ENCODE peak calls at places on chromosome X, in six cellular contexts. S is GM12878, Q is neural crest cell, Y is GM20000, O is osteoblast, F is foreskin keratinocyte. C is an unnamed sample.

GRCh38 chrX:386239-386767 is 404 bp downstream of the PPP2R3B start:
- DNase-seq in S (no peak), Q (no peak), Y (peak; percentile 58), O (peak; percentile 91), F (no peak), C (no peak)

GRCh38 chrX:139423186-139423585 is 107.4 kb upstream of the F9 start:
- DNase-seq in S (no peak), Q (no peak), Y (no peak), O (no peak), F (no peak), C (no peak)

GRCh38 chrX:155966876-155967275 is 30.6 kb upstream of the IL9R start:
- DNase-seq in S (peak; percentile 12), Q (peak; percentile 6), Y (peak; percentile 40), O (peak; percentile 15), F (no peak), C (peak; percentile 19)

GRCh38 chrX:18353931-18354368 is 538 bp downstream of the SCML2 start:
- DNase-seq in S (no peak), Q (peak; percentile 18), Y (no peak), O (no peak), F (no peak), C (no peak)

GRCh38 chrX:153060095-153060445 is 3.8 kb downstream of the PNMA3 start:
- DNase-seq in S (no peak), Q (no peak), Y (no peak), O (peak; percentile 64), F (no peak), C (no peak)

GRCh38 chrX:140091276-140091886 is 126.1 kb upstream of the CXorf66 start:
- DNase-seq in S (no peak), Q (peak; percentile 48), Y (peak; percentile 40), O (peak; percentile 75), F (no peak), C (peak; percentile 14)

GRCh38 chrX:48897621-48898306 is at the start of the genes PQBP1 and TIMM17B:
- DNase-seq in S (peak; percentile 92), Q (peak; percentile 70), Y (peak; percentile 85), O (peak; percentile 96), F (peak; percentile 93), C (peak; percentile 84)

GRCh38 chrX:103941201-103941975 is 21.0 kb upstream of the TMSB15B start:
- DNase-seq in S (no peak), Q (no peak), Y (no peak), O (no peak), F (no peak), C (no peak)

GRCh38 chrX:120428309-120428708 is 40.8 kb downstream of the LAMP2 start:
- DNase-seq in S (no peak), Q (no peak), Y (no peak), O (no peak), F (no peak), C (no peak)

GRCh38 chrX:38940547-38940946 is 139.3 kb downstream of the MID1IP1 start:
- DNase-seq in S (no peak), Q (no peak), Y (no peak), O (no peak), F (no peak), C (no peak)

DNA sequence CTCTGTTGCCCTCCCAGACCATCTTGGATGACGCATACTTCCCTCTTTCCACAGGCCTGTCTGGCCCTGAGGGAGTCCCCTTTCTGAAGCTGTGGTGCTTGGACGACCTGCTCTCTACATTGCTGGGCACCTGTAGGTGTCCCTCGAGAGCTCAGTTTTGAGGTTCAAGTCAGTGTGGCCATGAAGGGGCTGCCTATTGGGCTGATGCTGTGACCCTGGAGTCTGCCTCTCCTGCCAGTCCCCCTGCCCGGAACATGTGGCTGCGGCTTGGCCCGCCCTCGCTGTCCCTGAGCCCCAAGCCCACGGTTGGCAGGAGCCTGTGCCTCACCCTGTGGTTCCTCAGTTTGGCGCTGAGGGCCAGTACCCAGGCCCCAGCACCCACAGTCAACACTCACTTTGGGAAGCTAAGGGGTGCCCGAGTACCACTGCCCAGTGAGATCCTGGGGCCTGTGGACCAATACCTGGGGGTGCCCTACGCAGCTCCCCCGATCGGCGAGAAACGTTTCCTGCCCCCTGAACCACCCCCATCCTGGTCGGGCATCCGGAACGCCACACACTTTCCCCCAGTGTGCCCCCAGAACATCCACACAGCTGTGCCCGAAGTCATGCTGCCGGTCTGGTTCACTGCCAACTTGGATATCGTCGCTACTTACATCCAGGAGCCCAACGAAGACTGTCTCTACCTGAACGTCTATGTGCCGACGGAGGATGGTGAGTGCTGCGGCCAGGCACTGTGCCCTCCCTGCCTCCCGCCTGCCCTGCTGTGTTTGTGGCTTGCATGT is 3.0 kb downstream of the NLGN3 start:
- DNase-seq in S (no peak), Q (no peak), Y (peak; percentile 17), O (peak; percentile 66), F (no peak), C (no peak)
- TF ChIP-seq CTCF in S (no peak), Q (no peak), Y (no peak), O (no peak), F (no peak), C (no peak)

GRCh38 chrX:143788265-143788664 is 67.7 kb upstream of the SPANXN2 start:
- DNase-seq in S (no peak), Q (peak; percentile 2), Y (no peak), O (no peak), F (no peak), C (no peak)
- TF ChIP-seq CTCF in S (peak; percentile 26), Q (peak; percentile 60), Y (no peak), O (peak; percentile 22), F (no peak), C (no peak)

GRCh38 chrX:11424903-11425674 is 131.9 kb downstream of the AMELX start:
- DNase-seq in S (no peak), Q (no peak), Y (no peak), O (no peak), F (no peak), C (no peak)

GRCh38 chrX:11430266-11430665 is 137.1 kb downstream of the AMELX start:
- DNase-seq in S (no peak), Q (no peak), Y (no peak), O (no peak), F (no peak), C (no peak)

GRCh38 chrX:11426712-11427081 is 133.5 kb downstream of the AMELX start:
- DNase-seq in S (no peak), Q (no peak), Y (no peak), O (no peak), F (no peak), C (no peak)

GRCh38 chrX:11429543-11430085 is 136.4 kb downstream of the AMELX start:
- DNase-seq in S (no peak), Q (no peak), Y (no peak), O (peak; percentile 61), F (no peak), C (no peak)

GRCh38 chrX:11427082-11428033 is 134.1 kb downstream of the AMELX start:
- DNase-seq in S (no peak), Q (peak; percentile 2), Y (peak; percentile 32), O (peak; percentile 86), F (no peak), C (peak; percentile 26)
- TF ChIP-seq CTCF in S (peak; percentile 21), Q (peak; percentile 54), Y (no peak), O (peak; percentile 18), F (peak; percentile 15), C (peak; percentile 21)

DNA sequence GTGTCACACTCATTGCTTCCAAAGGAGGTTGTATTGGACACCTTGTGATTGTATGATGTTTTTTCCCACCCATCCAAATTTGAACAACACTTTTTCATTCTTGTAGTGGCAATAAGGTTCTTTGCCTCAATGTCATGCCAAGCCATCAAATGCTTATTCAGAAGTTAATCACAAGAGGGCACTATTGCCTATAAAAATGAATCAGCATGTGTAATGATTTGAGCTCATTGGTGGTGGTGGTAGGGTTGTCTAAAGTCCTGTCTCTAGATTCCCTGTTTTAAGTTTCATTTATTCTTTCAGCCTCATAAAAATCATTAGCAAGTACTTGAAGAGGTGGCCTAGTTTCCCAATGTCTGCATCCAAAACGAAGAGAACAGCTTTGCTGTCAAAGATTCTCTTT is 37.0 kb downstream of the IRS4 start:
- DNase-seq in S (peak; percentile 7), Q (no peak), Y (peak; percentile 2), O (peak; percentile 61), F (no peak), C (peak; percentile 2)
- TF ChIP-seq CTCF in S (peak; percentile 50), Q (peak; percentile 74), Y (no peak), O (peak; percentile 41), F (peak; percentile 56), C (peak; percentile 36)

GRCh38 chrX:146224442-146224841 is 406.8 kb downstream of the SLITRK2 start:
- DNase-seq in S (no peak), Q (no peak), Y (no peak), O (no peak), F (no peak), C (no peak)
- TF ChIP-seq CTCF in S (peak; percentile 12), Q (peak; percentile 55), Y (no peak), O (no peak), F (no peak), C (no peak)

DNA sequence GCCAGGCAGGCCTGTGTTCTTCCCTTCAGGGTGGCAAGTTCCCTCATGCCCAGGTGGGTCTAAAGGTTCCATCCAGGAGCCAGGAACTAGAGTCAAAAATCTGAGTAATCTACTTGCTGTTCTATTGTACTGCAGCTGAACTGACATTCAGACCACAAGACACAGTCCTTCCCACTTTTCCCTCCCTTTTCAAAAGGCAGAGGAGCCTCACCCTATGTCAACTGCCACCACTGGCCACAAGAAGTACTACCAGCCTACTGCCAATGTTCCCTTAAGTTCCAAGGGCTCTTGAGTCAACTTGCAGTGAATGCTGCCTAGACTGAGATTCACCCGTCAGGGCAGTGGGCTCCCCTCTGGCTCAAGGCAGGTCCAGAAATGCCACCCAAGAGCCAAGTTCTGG is 133.5 kb downstream of the FAM47B start:
- DNase-seq in S (no peak), Q (no peak), Y (no peak), O (no peak), F (peak; percentile 1), C (no peak)
- TF ChIP-seq CTCF in S (no peak), Q (no peak), Y (no peak), O (no peak), F (no peak), C (no peak)